ENCODE peak calls at places on chromosomes 3 and 15, in eight cellular contexts. U is stomach, M is PC-3, A is SK-N-SH, T is heart left ventricle, C is MM.1S, P is esophagus muscularis mucosa, G is heart right ventricle. E is an unnamed sample.

GRCh38 chr3:195240939-195241338 is 30.0 kb downstream of the XXYLT1 start:
- DNase-seq in A (no peak), G (no peak), M (no peak), C (no peak), P (peak; percentile 53), T (peak; percentile 32), U (no peak), E (peak; percentile 51)

GRCh38 chr3:149042766-149043386 is 43.5 kb downstream of the HLTF start:
- DNase-seq in P (no peak), U (no peak), A (no peak), T (no peak), C (peak; percentile 61), G (no peak), M (peak; percentile 80), E (no peak)

GRCh38 chr3:141486416-141486734 is 452 bp upstream of the RASA2 start:
- DNase-seq in M (peak; percentile 51), P (no peak), A (no peak), T (no peak), U (no peak), C (no peak), G (no peak), E (no peak)

GRCh38 chr15:39581501-39582285 is 814 bp downstream of the THBS1 start:
- DNase-seq in M (peak; percentile 76), U (peak; percentile 65), T (peak; percentile 68), G (peak; percentile 49), C (peak; percentile 16), A (peak; percentile 52), P (peak; percentile 92), E (peak; percentile 87)

GRCh38 chr3:172142074-172143059 is 103.0 kb downstream of the FNDC3B start:
- DNase-seq in U (no peak), M (peak; percentile 85), G (no peak), C (peak; percentile 41), P (no peak), T (no peak), A (no peak), E (no peak)

GRCh38 chr3:173770011-173770410 is 372.5 kb downstream of the NLGN1 start:
- DNase-seq in M (no peak), A (no peak), C (no peak), P (no peak), U (no peak), G (no peak), T (no peak), E (no peak)

GRCh38 chr15:50879016-50879415 is 29.5 kb upstream of the AP4E1 start:
- DNase-seq in C (peak; percentile 84), P (no peak), G (no peak), A (no peak), M (no peak), T (no peak), U (no peak), E (no peak)

GRCh38 chr15:55588070-55588817 is at the start of gene PYGO1:
- DNase-seq in A (peak; percentile 87), M (peak; percentile 22), P (no peak), G (peak; percentile 57), U (peak; percentile 48), C (peak; percentile 55), T (peak; percentile 63), E (peak; percentile 28)

GRCh38 chr3:16338124-16338523 is 73.1 kb downstream of the OXNAD1 start:
- DNase-seq in P (no peak), A (no peak), G (no peak), T (no peak), M (no peak), C (no peak), U (peak; percentile 30), E (peak; percentile 32)

GRCh38 chr3:139771331-139771730 is 93.6 kb upstream of the NMNAT3 start:
- DNase-seq in A (no peak), U (no peak), T (no peak), M (no peak), P (peak; percentile 86), C (no peak), G (no peak), E (no peak)

GRCh38 chr3:27669505-27670085 is 52.5 kb downstream of the EOMES start:
- DNase-seq in P (no peak), U (no peak), T (no peak), C (no peak), M (no peak), A (no peak), G (no peak), E (no peak)

GRCh38 chr3:27666277-27666676 is 55.8 kb downstream of the EOMES start:
- DNase-seq in P (no peak), T (no peak), U (no peak), C (no peak), G (no peak), M (no peak), A (no peak), E (no peak)

GRCh38 chr3:27670619-27671018 is 51.5 kb downstream of the EOMES start:
- DNase-seq in G (no peak), U (no peak), C (no peak), A (no peak), P (no peak), T (no peak), M (no peak), E (no peak)

GRCh38 chr3:27667751-27668150 is 54.4 kb downstream of the EOMES start:
- DNase-seq in T (no peak), G (no peak), M (no peak), C (no peak), P (no peak), A (no peak), U (no peak), E (no peak)

GRCh38 chr3:27666708-27667107 is 55.4 kb downstream of the EOMES start:
- DNase-seq in G (peak; percentile 66), P (no peak), A (peak; percentile 72), M (no peak), T (peak; percentile 83), U (no peak), C (no peak), E (peak; percentile 32)
- TF ChIP-seq CTCF in G (no peak), P (no peak), A (no peak), M (no peak), T (no peak), U (no peak), C (no peak), E (no peak)

DNA sequence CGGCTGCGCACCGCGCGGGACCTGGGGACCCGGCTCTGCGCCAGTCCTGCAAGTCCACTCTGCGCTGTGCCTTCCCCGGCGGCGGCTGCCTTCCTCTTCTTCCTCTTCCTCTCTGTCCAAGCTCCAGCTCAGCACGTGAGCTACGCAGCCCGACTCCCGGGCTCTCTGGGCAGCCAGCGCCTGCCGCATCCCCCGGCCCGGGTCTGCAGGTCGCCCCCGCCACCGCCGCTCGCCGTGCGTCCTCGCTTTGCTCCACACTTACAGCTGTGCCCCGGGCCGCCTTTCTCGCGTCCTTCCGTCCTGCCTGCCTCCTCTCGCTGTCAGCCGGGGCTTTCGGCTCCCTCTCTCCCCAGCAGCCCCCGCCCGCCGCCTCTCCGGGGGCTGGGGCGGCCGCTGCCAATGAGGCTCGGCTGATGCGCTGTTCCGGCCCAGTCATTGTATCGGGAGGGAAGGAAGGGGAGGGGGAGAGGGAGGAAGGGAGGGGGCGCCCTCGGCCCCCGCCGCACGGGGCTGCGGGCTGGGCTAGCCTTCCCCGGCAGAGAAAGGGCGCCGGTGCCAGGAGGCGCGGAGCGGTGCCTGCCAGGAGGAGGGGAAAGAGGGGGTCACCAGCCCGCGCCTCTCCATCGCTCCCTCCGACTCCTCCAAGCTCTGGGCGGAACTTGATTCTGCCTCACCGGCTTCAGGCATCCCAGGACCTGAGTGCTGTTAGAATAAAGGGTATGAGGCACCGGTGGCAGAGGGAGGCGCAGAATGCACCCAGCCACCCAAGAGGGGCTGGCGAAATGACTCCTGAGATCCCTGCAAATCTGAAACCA is 156.6 kb upstream of the FRMD4B start:
- DNase-seq in M (no peak), U (no peak), A (peak; percentile 59), T (peak; percentile 54), C (no peak), G (peak; percentile 35), P (no peak), E (no peak)
- H3K4me3 ChIP-seq in M (peak overlapping the region; percentile 32), U (peak overlapping the region; percentile 58), A (no peak overlapping the region), T (peak overlapping the region; percentile 63), C (no peak overlapping the region), G (peak overlapping the region; percentile 41), P (peak overlapping the region; percentile 61), E (peak overlapping the region; percentile 23)

GRCh38 chr3:33064929-33065328 is 32.0 kb downstream of the GLB1 start:
- DNase-seq in G (no peak), M (peak; percentile 12), T (no peak), P (peak; percentile 66), U (no peak), A (no peak), C (no peak), E (no peak)
- H3K4me1 ChIP-seq in G (no peaks in the 10 kb centered on the region), M (peaks cover 4% of the 10 kb centered on the region), T (no peaks in the 10 kb centered on the region), P (no peaks in the 10 kb centered on the region), U (peaks cover 41% of the 10 kb centered on the region), A (peaks cover 2% of the 10 kb centered on the region), C (peaks cover 13% of the 10 kb centered on the region), E (no peaks in the 10 kb centered on the region)

GRCh38 chr3:191244242-191244867 is 45.3 kb downstream of the OSTN start:
- DNase-seq in A (peak; percentile 19), M (peak; percentile 56), T (no peak), G (no peak), P (no peak), U (no peak), C (peak; percentile 49), E (no peak)
- TF ChIP-seq CTCF in A (peak; percentile 64), M (peak; percentile 65), T (peak; percentile 54), G (peak; percentile 58), P (peak; percentile 34), U (no peak), C (peak; percentile 63), E (peak; percentile 37)